ENCODE peak calls at places on chromosomes 12 and 14, in four cellular contexts. C is Daoy, I is RCC 7860, N is NCI-H2029 treated with DMSO at 0.1 percent for 48 hours. K is an unnamed sample.
A peak's percentile ranks its signal among the peaks of the same experiment; 100 is the strongest.

GRCh38 chr12:63915105-63915830 is 70.8 kb downstream of the SRGAP1 start:
- DNase-seq in C (peak; percentile 42), I (peak; percentile 69), N (no peak), K (peak; percentile 63)

GRCh38 chr14:34051966-34052657 is 101.2 kb upstream of the EGLN3 start:
- DNase-seq in C (peak; percentile 65), I (peak; percentile 95), N (no peak), K (peak; percentile 77)

GRCh38 chr14:33647385-33647786 is 303.5 kb downstream of the EGLN3 start:
- DNase-seq in C (peak; percentile 96), I (peak; percentile 83), N (no peak), K (peak; percentile 97)

GRCh38 chr12:15011162-15011561 is 38.3 kb downstream of the PDE6H start:
- DNase-seq in C (no peak), I (no peak), N (no peak), K (no peak)

GRCh38 chr12:67697443-67697842 is 48.9 kb downstream of the DYRK2 start:
- DNase-seq in C (no peak), I (no peak), N (no peak), K (no peak)

GRCh38 chr14:51715250-51715649 is 63.5 kb downstream of the FRMD6 start:
- DNase-seq in C (no peak), I (no peak), N (no peak), K (no peak)

GRCh38 chr14:89444536-89445125 is 27.6 kb upstream of the FOXN3 start:
- DNase-seq in C (no peak), I (no peak), N (no peak), K (peak; percentile 42)

GRCh38 chr12:68559984-68560822 is 50.5 kb upstream of the RAP1B start:
- DNase-seq in C (peak; percentile 73), I (peak; percentile 75), N (no peak), K (no peak)

GRCh38 chr14:64363265-64363840 is 24.8 kb upstream of the MTHFD1 start:
- DNase-seq in C (peak; percentile 75), I (peak; percentile 49), N (no peak), K (peak; percentile 54)

GRCh38 chr12:52903855-52904508 is 894 bp downstream of the KRT8 start:
- DNase-seq in C (peak; percentile 76), I (peak; percentile 49), N (peak; percentile 33), K (no peak)

GRCh38 chr14:63727231-63727735 is 582 bp downstream of the SGPP1 start:
- DNase-seq in C (peak; percentile 59), I (no peak), N (no peak), K (peak; percentile 26)

GRCh38 chr14:52351561-52352491 is 37.7 kb downstream of the PTGER2 start:
- DNase-seq in C (peak; percentile 67), I (peak; percentile 76), N (no peak), K (no peak)

GRCh38 chr14:36647827-36648753 is 13.6 kb upstream of the PAX9 start:
- DNase-seq in C (peak; percentile 89), I (no peak), N (peak; percentile 71), K (peak; percentile 47)

GRCh38 chr12:3750616-3751015 is 2.3 kb downstream of the CRACR2A start:
- DNase-seq in C (no peak), I (no peak), N (no peak), K (no peak)

GRCh38 chr14:99564903-99565259 is 39.1 kb downstream of the CCDC85C start:
- DNase-seq in C (no peak), I (no peak), N (no peak), K (no peak)

GRCh38 chr12:32708926-32709325 is 29.8 kb downstream of the DNM1L start:
- DNase-seq in C (no peak), I (no peak), N (no peak), K (no peak)

GRCh38 chr14:67562776-67563150 is 29.7 kb downstream of the PLEKHH1 start:
- DNase-seq in C (no peak), I (no peak), N (no peak), K (no peak)

GRCh38 chr12:109963743-109964429 is 32.3 kb downstream of the GIT2 start:
- DNase-seq in C (no peak), I (no peak), N (no peak), K (peak; percentile 38)

GRCh38 chr12:51520576-51521325 is 70.3 kb upstream of the SCN8A start:
- DNase-seq in C (no peak), I (no peak), N (no peak), K (no peak)

GRCh38 chr12:65339161-65339560 is 60.7 kb downstream of the MSRB3 start:
- DNase-seq in C (no peak), I (no peak), N (no peak), K (peak; percentile 25)

GRCh38 chr12:58425481-58426392 is 484.4 kb downstream of the ATP23 start:
- DNase-seq in C (peak; percentile 85), I (peak; percentile 91), N (no peak), K (peak; percentile 95)

GRCh38 chr12:63862187-63863107 is 17.9 kb downstream of the SRGAP1 start:
- DNase-seq in C (peak; percentile 23), I (peak; percentile 89), N (peak; percentile 44), K (no peak)

GRCh38 chr14:76964695-76965094 is 63.8 kb downstream of the IRF2BPL start:
- DNase-seq in C (no peak), I (no peak), N (no peak), K (no peak)

GRCh38 chr12:117052386-117053049 is 46.7 kb downstream of the TESC start:
- DNase-seq in C (no peak), I (no peak), N (no peak), K (no peak)

GRCh38 chr14:78092040-78092439 is 78.1 kb upstream of the NRXN3 start:
- DNase-seq in C (no peak), I (no peak), N (no peak), K (no peak)